ENCODE peak calls at places on chromosomes 3 and 15, in nine cellular contexts. One of them, this sample, is unnamed. For H3K36me3 and H3K9me3, the result is how much of the 10 kb centered on the place peaks cover.

GRCh38 chr3:143793971-143794370 is 54.3 kb downstream of the SLC9A9 start:
- DNase-seq in NT2/D1: no peak
- DNase-seq in IMR-90: no peak
- DNase-seq in upper lobe of left lung: no peak
- DNase-seq in fibroblast of lung: no peak
- DNase-seq in cardiac muscle cell: no peak
- DNase-seq in sigmoid colon: no peak
- DNase-seq in heart left ventricle: no peak
- DNase-seq in Panc1: no peak
- DNase-seq in this sample: no peak

GRCh38 chr3:174146008-174146407 is 713.1 kb upstream of the NAALADL2 start:
- DNase-seq in NT2/D1: no peak
- DNase-seq in IMR-90: no peak
- DNase-seq in upper lobe of left lung: no peak
- DNase-seq in fibroblast of lung: no peak
- DNase-seq in cardiac muscle cell: no peak
- DNase-seq in sigmoid colon: no peak
- DNase-seq in heart left ventricle: no peak
- DNase-seq in Panc1: no peak
- DNase-seq in this sample: no peak

GRCh38 chr3:187165144-187165543 is 25.8 kb upstream of the RPL39L start:
- DNase-seq in NT2/D1: peak
- DNase-seq in IMR-90: peak
- DNase-seq in upper lobe of left lung: no peak
- DNase-seq in fibroblast of lung: peak
- DNase-seq in cardiac muscle cell: peak
- DNase-seq in sigmoid colon: no peak
- DNase-seq in heart left ventricle: no peak
- DNase-seq in Panc1: peak
- DNase-seq in this sample: peak

GRCh38 chr15:65829150-65829764 is 37.2 kb upstream of the DENND4A start:
- DNase-seq in NT2/D1: no peak
- DNase-seq in IMR-90: peak
- DNase-seq in upper lobe of left lung: no peak
- DNase-seq in fibroblast of lung: peak
- DNase-seq in cardiac muscle cell: no peak
- DNase-seq in sigmoid colon: no peak
- DNase-seq in heart left ventricle: no peak
- DNase-seq in Panc1: no peak
- DNase-seq in this sample: peak

GRCh38 chr3:33717866-33718594 is at the start of gene CLASP2:
- DNase-seq in NT2/D1: peak
- DNase-seq in IMR-90: peak
- DNase-seq in upper lobe of left lung: peak
- DNase-seq in fibroblast of lung: peak
- DNase-seq in cardiac muscle cell: peak
- DNase-seq in sigmoid colon: peak
- DNase-seq in heart left ventricle: peak
- DNase-seq in Panc1: peak
- DNase-seq in this sample: peak

GRCh38 chr3:100899440-100900091 is 93.7 kb downstream of the ABI3BP start:
- DNase-seq in NT2/D1: no peak
- DNase-seq in IMR-90: no peak
- DNase-seq in upper lobe of left lung: no peak
- DNase-seq in fibroblast of lung: no peak
- DNase-seq in cardiac muscle cell: no peak
- DNase-seq in sigmoid colon: no peak
- DNase-seq in heart left ventricle: no peak
- DNase-seq in Panc1: no peak
- DNase-seq in this sample: no peak

GRCh38 chr3:79027593-79027992 is 740.2 kb downstream of the ROBO1 start:
- DNase-seq in NT2/D1: no peak
- DNase-seq in IMR-90: no peak
- DNase-seq in upper lobe of left lung: no peak
- DNase-seq in fibroblast of lung: no peak
- DNase-seq in cardiac muscle cell: no peak
- DNase-seq in sigmoid colon: no peak
- DNase-seq in heart left ventricle: no peak
- DNase-seq in Panc1: no peak
- DNase-seq in this sample: no peak

GRCh38 chr3:64185436-64185835 is 39.8 kb downstream of the PRICKLE2 start:
- DNase-seq in NT2/D1: no peak
- DNase-seq in IMR-90: no peak
- DNase-seq in upper lobe of left lung: no peak
- DNase-seq in fibroblast of lung: no peak
- DNase-seq in cardiac muscle cell: no peak
- DNase-seq in sigmoid colon: no peak
- DNase-seq in heart left ventricle: no peak
- DNase-seq in Panc1: no peak
- DNase-seq in this sample: no peak

GRCh38 chr3:175274056-175274455 is 414.9 kb downstream of the NAALADL2 start:
- DNase-seq in NT2/D1: no peak
- DNase-seq in IMR-90: no peak
- DNase-seq in upper lobe of left lung: no peak
- DNase-seq in fibroblast of lung: no peak
- DNase-seq in cardiac muscle cell: no peak
- DNase-seq in sigmoid colon: no peak
- DNase-seq in heart left ventricle: no peak
- DNase-seq in Panc1: no peak
- DNase-seq in this sample: no peak

GRCh38 chr15:39594056-39594763 is 13.3 kb downstream of the THBS1 start:
- DNase-seq in NT2/D1: no peak
- DNase-seq in IMR-90: peak
- DNase-seq in upper lobe of left lung: no peak
- DNase-seq in fibroblast of lung: peak
- DNase-seq in cardiac muscle cell: no peak
- DNase-seq in sigmoid colon: no peak
- DNase-seq in heart left ventricle: no peak
- DNase-seq in Panc1: no peak
- DNase-seq in this sample: no peak

GRCh38 chr15:39595621-39596221 is 14.8 kb downstream of the THBS1 start:
- DNase-seq in NT2/D1: no peak
- DNase-seq in IMR-90: peak
- DNase-seq in upper lobe of left lung: no peak
- DNase-seq in fibroblast of lung: peak
- DNase-seq in cardiac muscle cell: no peak
- DNase-seq in sigmoid colon: no peak
- DNase-seq in heart left ventricle: no peak
- DNase-seq in Panc1: no peak
- DNase-seq in this sample: no peak

GRCh38 chr15:39596358-39597051 is 15.6 kb downstream of the THBS1 start:
- DNase-seq in NT2/D1: no peak
- DNase-seq in IMR-90: peak
- DNase-seq in upper lobe of left lung: no peak
- DNase-seq in fibroblast of lung: peak
- DNase-seq in cardiac muscle cell: no peak
- DNase-seq in sigmoid colon: no peak
- DNase-seq in heart left ventricle: no peak
- DNase-seq in Panc1: no peak
- DNase-seq in this sample: no peak

GRCh38 chr15:39593071-39594055 is 12.5 kb downstream of the THBS1 start:
- DNase-seq in NT2/D1: no peak
- DNase-seq in IMR-90: peak
- DNase-seq in upper lobe of left lung: peak
- DNase-seq in fibroblast of lung: peak
- DNase-seq in cardiac muscle cell: no peak
- DNase-seq in sigmoid colon: no peak
- DNase-seq in heart left ventricle: no peak
- DNase-seq in Panc1: no peak
- DNase-seq in this sample: no peak

DNA sequence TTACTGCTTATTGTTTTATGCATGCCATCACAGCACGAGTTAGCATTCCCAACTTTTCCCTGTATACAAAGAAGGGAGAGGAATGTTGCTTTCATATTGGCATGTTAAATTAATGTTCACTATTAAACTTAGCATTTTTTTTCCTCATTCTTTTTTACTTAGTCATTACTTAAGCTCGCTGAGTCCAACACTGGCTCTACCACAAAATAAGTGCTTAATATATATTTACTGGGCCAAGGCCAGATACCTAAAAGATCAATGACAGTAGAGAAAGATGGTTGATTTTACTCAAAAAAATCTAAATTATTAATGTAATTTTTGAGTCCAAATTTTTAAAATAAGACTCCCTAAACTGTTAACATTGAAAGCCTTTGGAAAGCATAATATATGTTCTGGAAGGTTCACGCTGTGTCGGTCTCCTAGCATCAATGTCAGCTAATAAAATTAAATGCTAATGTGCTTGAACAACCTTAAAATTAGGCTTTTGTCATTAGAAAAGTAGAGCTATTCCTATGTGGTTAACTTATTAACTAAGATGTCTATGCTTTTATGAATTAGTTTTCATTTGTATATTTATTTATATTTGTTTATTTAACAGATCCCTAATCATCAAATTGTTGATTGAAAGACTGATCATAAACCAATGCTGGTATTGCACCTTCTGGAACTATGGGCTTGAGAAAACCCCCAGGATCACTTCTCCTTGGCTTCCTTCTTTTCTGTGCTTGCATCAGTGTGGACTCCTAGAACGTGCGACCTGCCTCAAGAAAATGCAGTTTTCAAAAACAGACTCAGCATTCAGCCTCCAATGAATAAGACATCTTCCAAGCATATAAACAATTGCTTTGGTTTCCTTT is 14.1 kb downstream of the THBS1 start:
- DNase-seq in NT2/D1: no peak
- DNase-seq in IMR-90: peak
- DNase-seq in upper lobe of left lung: no peak
- DNase-seq in fibroblast of lung: peak
- DNase-seq in cardiac muscle cell: no peak
- DNase-seq in sigmoid colon: no peak
- DNase-seq in heart left ventricle: no peak
- DNase-seq in Panc1: no peak
- DNase-seq in this sample: no peak
- H3K36me3 ChIP-seq in NT2/D1: half or more
- H3K36me3 ChIP-seq in IMR-90: under half
- H3K36me3 ChIP-seq in upper lobe of left lung: under half
- H3K36me3 ChIP-seq in fibroblast of lung: under half
- H3K36me3 ChIP-seq in cardiac muscle cell: half or more
- H3K36me3 ChIP-seq in sigmoid colon: under half
- H3K36me3 ChIP-seq in heart left ventricle: half or more
- H3K36me3 ChIP-seq in Panc1: under half
- H3K36me3 ChIP-seq in this sample: half or more

DNA sequence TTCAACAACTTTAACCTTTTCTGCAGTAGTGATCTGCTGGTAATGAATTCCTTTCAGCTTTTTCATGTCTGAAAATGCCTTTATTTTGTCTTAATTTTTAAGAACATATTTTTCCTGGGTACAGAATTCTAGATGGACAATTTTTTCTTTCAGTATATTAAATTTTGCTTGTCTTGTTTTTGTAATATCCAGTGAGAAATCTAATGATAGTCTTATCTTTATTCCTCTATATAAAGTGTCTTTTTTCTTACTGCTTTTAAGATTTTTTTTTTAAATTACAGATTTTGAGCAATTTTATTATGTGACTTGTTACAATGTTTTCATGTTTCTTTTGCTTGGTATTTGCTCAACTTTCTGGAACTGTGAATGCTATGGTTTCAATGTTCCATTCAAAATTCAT is 38.1 kb downstream of the TCF12 start:
- DNase-seq in NT2/D1: no peak
- DNase-seq in IMR-90: no peak
- DNase-seq in upper lobe of left lung: no peak
- DNase-seq in fibroblast of lung: no peak
- DNase-seq in cardiac muscle cell: no peak
- DNase-seq in sigmoid colon: no peak
- DNase-seq in heart left ventricle: no peak
- DNase-seq in Panc1: no peak
- DNase-seq in this sample: no peak
- H3K9me3 ChIP-seq in NT2/D1: under half
- H3K9me3 ChIP-seq in IMR-90: under half
- H3K9me3 ChIP-seq in upper lobe of left lung: under half
- H3K9me3 ChIP-seq in fibroblast of lung: under half
- H3K9me3 ChIP-seq in cardiac muscle cell: under half
- H3K9me3 ChIP-seq in sigmoid colon: under half
- H3K9me3 ChIP-seq in heart left ventricle: under half
- H3K9me3 ChIP-seq in Panc1: under half
- H3K9me3 ChIP-seq in this sample: under half

DNA sequence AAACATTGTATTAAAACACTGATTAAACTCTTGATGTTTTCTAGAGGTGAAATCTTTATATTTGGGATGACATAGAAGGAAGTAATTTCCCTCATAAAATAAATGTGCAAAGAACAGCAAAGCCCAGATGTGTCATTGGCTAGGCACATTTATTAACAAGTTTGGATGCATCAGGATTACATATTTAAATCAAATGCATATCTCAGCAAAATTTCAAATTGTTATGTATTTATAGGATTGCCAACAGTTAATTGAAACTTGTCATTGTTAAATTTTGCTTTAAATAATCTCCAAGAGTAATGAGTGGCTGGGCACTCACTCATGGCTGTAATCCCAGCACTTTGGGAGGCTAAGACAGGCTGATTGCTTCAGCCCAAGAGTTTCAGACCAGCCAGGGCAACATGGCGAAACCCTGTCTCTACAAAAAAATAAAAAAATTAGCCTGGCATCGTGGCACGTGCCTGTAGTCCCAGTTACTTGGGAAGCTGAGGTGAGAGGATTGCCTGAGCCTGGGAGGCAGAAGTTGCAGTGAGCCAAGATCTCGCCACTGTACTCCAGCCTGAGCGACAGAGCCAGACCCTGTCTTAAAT is 28.2 kb downstream of the ARIH1 start:
- DNase-seq in NT2/D1: no peak
- DNase-seq in IMR-90: no peak
- DNase-seq in upper lobe of left lung: no peak
- DNase-seq in fibroblast of lung: no peak
- DNase-seq in cardiac muscle cell: no peak
- DNase-seq in sigmoid colon: no peak
- DNase-seq in heart left ventricle: no peak
- DNase-seq in Panc1: no peak
- DNase-seq in this sample: no peak
- H3K36me3 ChIP-seq in NT2/D1: under half
- H3K36me3 ChIP-seq in IMR-90: under half
- H3K36me3 ChIP-seq in upper lobe of left lung: under half
- H3K36me3 ChIP-seq in fibroblast of lung: under half
- H3K36me3 ChIP-seq in cardiac muscle cell: under half
- H3K36me3 ChIP-seq in sigmoid colon: under half
- H3K36me3 ChIP-seq in heart left ventricle: under half
- H3K36me3 ChIP-seq in Panc1: under half
- H3K36me3 ChIP-seq in this sample: under half

DNA sequence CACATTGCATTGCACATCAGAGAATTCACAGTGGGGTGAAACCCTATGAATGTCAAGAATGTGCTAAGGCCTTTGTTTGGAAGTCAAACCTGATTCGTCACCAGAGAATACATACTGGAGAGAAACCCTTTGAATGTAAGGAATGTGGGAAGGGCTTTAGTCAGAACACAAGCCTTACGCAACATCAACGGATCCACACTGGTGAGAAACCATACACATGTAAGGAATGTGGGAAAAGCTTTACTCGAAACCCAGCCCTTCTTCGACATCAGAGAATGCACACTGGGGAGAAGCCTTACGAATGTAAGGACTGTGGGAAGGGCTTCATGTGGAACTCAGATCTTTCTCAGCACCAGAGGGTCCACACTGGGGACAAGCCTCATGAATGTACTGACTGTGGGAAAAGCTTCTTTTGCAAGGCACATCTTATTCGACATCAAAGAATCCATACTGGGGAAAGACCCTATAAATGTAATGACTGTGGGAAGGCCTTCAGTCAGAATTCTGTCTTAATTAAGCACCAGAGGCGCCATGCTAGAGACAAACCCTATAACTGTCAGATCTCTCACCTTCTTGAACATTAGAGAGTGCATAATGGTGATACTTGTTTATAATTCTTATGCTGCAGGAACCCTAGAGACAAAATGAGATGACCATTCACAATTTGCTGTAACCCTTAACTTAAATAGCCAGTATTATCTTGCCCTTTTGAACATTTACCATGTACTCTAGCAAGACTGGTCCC is 9.0 kb downstream of the ZNF662 start:
- DNase-seq in NT2/D1: no peak
- DNase-seq in IMR-90: no peak
- DNase-seq in upper lobe of left lung: no peak
- DNase-seq in fibroblast of lung: peak
- DNase-seq in cardiac muscle cell: no peak
- DNase-seq in sigmoid colon: no peak
- DNase-seq in heart left ventricle: no peak
- DNase-seq in Panc1: no peak
- DNase-seq in this sample: peak
- H3K9me3 ChIP-seq in NT2/D1: half or more
- H3K9me3 ChIP-seq in IMR-90: under half
- H3K9me3 ChIP-seq in upper lobe of left lung: half or more
- H3K9me3 ChIP-seq in fibroblast of lung: under half
- H3K9me3 ChIP-seq in cardiac muscle cell: under half
- H3K9me3 ChIP-seq in sigmoid colon: under half
- H3K9me3 ChIP-seq in heart left ventricle: half or more
- H3K9me3 ChIP-seq in Panc1: under half
- H3K9me3 ChIP-seq in this sample: under half